ENCODE peak calls at places on chromosomes 3 and 15, in five cellular contexts. One of them, this sample, is unnamed.

GRCh38 chr3:32077260-32078084 is 28.9 kb upstream of the GPD1L start:
- DNase-seq in heart left ventricle: peak; percentile 36
- DNase-seq in body of pancreas: no peak
- DNase-seq in sigmoid colon: no peak
- DNase-seq in GM12891: no peak
- DNase-seq in this sample: no peak

GRCh38 chr15:31367021-31367729 is 40.5 kb downstream of the KLF13 start:
- DNase-seq in sigmoid colon: no peak
- DNase-seq in GM12891: no peak
- DNase-seq in heart left ventricle: no peak
- DNase-seq in body of pancreas: no peak
- DNase-seq in this sample: no peak

GRCh38 chr15:39887211-39887610 is 32.9 kb downstream of the GPR176 start:
- DNase-seq in heart left ventricle: no peak
- DNase-seq in body of pancreas: no peak
- DNase-seq in GM12891: no peak
- DNase-seq in sigmoid colon: no peak
- DNase-seq in this sample: no peak

GRCh38 chr3:123997543-123997942 is 5.6 kb upstream of the ROPN1 start:
- DNase-seq in body of pancreas: no peak
- DNase-seq in GM12891: no peak
- DNase-seq in sigmoid colon: no peak
- DNase-seq in heart left ventricle: no peak
- DNase-seq in this sample: no peak

GRCh38 chr15:58539548-58539947 is 107.8 kb downstream of the LIPC start:
- DNase-seq in GM12891: no peak
- DNase-seq in sigmoid colon: no peak
- DNase-seq in heart left ventricle: no peak
- DNase-seq in body of pancreas: no peak
- DNase-seq in this sample: no peak

GRCh38 chr15:90020041-90020735 is 19.1 kb downstream of the ZNF710 start:
- DNase-seq in sigmoid colon: peak; percentile 66
- DNase-seq in body of pancreas: peak; percentile 9
- DNase-seq in heart left ventricle: peak; percentile 53
- DNase-seq in GM12891: no peak
- DNase-seq in this sample: no peak

GRCh38 chr3:111917300-111917699 is 58.2 kb downstream of the PHLDB2 start:
- DNase-seq in body of pancreas: no peak
- DNase-seq in GM12891: no peak
- DNase-seq in sigmoid colon: no peak
- DNase-seq in heart left ventricle: no peak
- DNase-seq in this sample: peak; percentile 47

GRCh38 chr3:132730891-132731580 is 8.8 kb upstream of the NPHP3 start:
- DNase-seq in sigmoid colon: no peak
- DNase-seq in body of pancreas: no peak
- DNase-seq in heart left ventricle: peak; percentile 14
- DNase-seq in GM12891: no peak
- DNase-seq in this sample: no peak

GRCh38 chr15:23647421-23648375 is at the start of gene MAGEL2:
- DNase-seq in body of pancreas: no peak
- DNase-seq in heart left ventricle: no peak
- DNase-seq in GM12891: no peak
- DNase-seq in sigmoid colon: no peak
- DNase-seq in this sample: no peak

GRCh38 chr3:48715179-48715800 is 1.7 kb downstream of the IP6K2 start:
- DNase-seq in heart left ventricle: peak; percentile 18
- DNase-seq in body of pancreas: no peak
- DNase-seq in GM12891: no peak
- DNase-seq in sigmoid colon: no peak
- DNase-seq in this sample: no peak

GRCh38 chr3:144197582-144197981 is 226.0 kb downstream of the DIPK2A start:
- DNase-seq in sigmoid colon: no peak
- DNase-seq in body of pancreas: no peak
- DNase-seq in heart left ventricle: no peak
- DNase-seq in GM12891: no peak
- DNase-seq in this sample: no peak

GRCh38 chr15:78243491-78243941 is 9.2 kb upstream of the ACSBG1 start:
- DNase-seq in GM12891: no peak
- DNase-seq in body of pancreas: peak; percentile 50
- DNase-seq in heart left ventricle: peak; percentile 66
- DNase-seq in sigmoid colon: peak; percentile 79
- DNase-seq in this sample: peak; percentile 33

GRCh38 chr15:55741592-55742497 is 1.1 kb downstream of the PRTG start:
- DNase-seq in body of pancreas: no peak
- DNase-seq in heart left ventricle: peak; percentile 23
- DNase-seq in sigmoid colon: no peak
- DNase-seq in GM12891: no peak
- DNase-seq in this sample: no peak

GRCh38 chr15:82630033-82630432 is 17.1 kb downstream of the CPEB1 start:
- DNase-seq in heart left ventricle: no peak
- DNase-seq in sigmoid colon: no peak
- DNase-seq in body of pancreas: no peak
- DNase-seq in GM12891: no peak
- DNase-seq in this sample: no peak

GRCh38 chr3:110881069-110881468 is 190.5 kb upstream of the NECTIN3 start:
- DNase-seq in heart left ventricle: peak; percentile 42
- DNase-seq in sigmoid colon: peak; percentile 87
- DNase-seq in GM12891: no peak
- DNase-seq in body of pancreas: peak; percentile 75
- DNase-seq in this sample: peak; percentile 23

GRCh38 chr3:65614585-65614984 is 424.1 kb downstream of the MAGI1 start:
- DNase-seq in body of pancreas: no peak
- DNase-seq in sigmoid colon: no peak
- DNase-seq in heart left ventricle: no peak
- DNase-seq in GM12891: no peak
- DNase-seq in this sample: no peak

GRCh38 chr15:56307180-56307579 is 58.0 kb upstream of the TEX9 start:
- DNase-seq in body of pancreas: no peak
- DNase-seq in sigmoid colon: no peak
- DNase-seq in heart left ventricle: no peak
- DNase-seq in GM12891: no peak
- DNase-seq in this sample: no peak

GRCh38 chr3:132444333-132444732 is 27.0 kb downstream of the DNAJC13 start:
- DNase-seq in sigmoid colon: no peak
- DNase-seq in body of pancreas: no peak
- DNase-seq in GM12891: no peak
- DNase-seq in heart left ventricle: no peak
- DNase-seq in this sample: no peak

GRCh38 chr15:89299896-89300295 is 34.7 kb downstream of the POLG start:
- DNase-seq in body of pancreas: no peak
- DNase-seq in heart left ventricle: no peak
- DNase-seq in sigmoid colon: no peak
- DNase-seq in GM12891: no peak
- DNase-seq in this sample: no peak

GRCh38 chr3:105118905-105119304 is 247.8 kb upstream of the ALCAM start:
- DNase-seq in heart left ventricle: no peak
- DNase-seq in sigmoid colon: no peak
- DNase-seq in body of pancreas: no peak
- DNase-seq in GM12891: no peak
- DNase-seq in this sample: no peak

GRCh38 chr3:125010393-125010792 is 45.4 kb downstream of the HEG1 start:
- DNase-seq in body of pancreas: no peak
- DNase-seq in GM12891: no peak
- DNase-seq in heart left ventricle: no peak
- DNase-seq in sigmoid colon: no peak
- DNase-seq in this sample: no peak

GRCh38 chr3:74651239-74651638 is 36.8 kb upstream of the CNTN3 start:
- DNase-seq in body of pancreas: no peak
- DNase-seq in sigmoid colon: no peak
- DNase-seq in heart left ventricle: no peak
- DNase-seq in GM12891: no peak
- DNase-seq in this sample: no peak

GRCh38 chr3:186261638-186262037 is 100.4 kb downstream of the DGKG start:
- DNase-seq in body of pancreas: no peak
- DNase-seq in heart left ventricle: no peak
- DNase-seq in GM12891: no peak
- DNase-seq in sigmoid colon: no peak
- DNase-seq in this sample: no peak

GRCh38 chr3:43953814-43954241 is 263.1 kb downstream of the ABHD5 start:
- DNase-seq in body of pancreas: no peak
- DNase-seq in heart left ventricle: no peak
- DNase-seq in GM12891: no peak
- DNase-seq in sigmoid colon: no peak
- DNase-seq in this sample: peak; percentile 50

GRCh38 chr3:139302801-139303113 is 41.1 kb upstream of the MRPS22 start:
- DNase-seq in GM12891: no peak
- DNase-seq in body of pancreas: no peak
- DNase-seq in sigmoid colon: no peak
- DNase-seq in heart left ventricle: no peak
- DNase-seq in this sample: no peak
- TF ChIP-seq POLR2A in GM12891: no peak
- TF ChIP-seq POLR2A in body of pancreas: no peak
- TF ChIP-seq POLR2A in sigmoid colon: no peak
- TF ChIP-seq POLR2A in heart left ventricle: no peak
- TF ChIP-seq POLR2A in this sample: no peak

DNA sequence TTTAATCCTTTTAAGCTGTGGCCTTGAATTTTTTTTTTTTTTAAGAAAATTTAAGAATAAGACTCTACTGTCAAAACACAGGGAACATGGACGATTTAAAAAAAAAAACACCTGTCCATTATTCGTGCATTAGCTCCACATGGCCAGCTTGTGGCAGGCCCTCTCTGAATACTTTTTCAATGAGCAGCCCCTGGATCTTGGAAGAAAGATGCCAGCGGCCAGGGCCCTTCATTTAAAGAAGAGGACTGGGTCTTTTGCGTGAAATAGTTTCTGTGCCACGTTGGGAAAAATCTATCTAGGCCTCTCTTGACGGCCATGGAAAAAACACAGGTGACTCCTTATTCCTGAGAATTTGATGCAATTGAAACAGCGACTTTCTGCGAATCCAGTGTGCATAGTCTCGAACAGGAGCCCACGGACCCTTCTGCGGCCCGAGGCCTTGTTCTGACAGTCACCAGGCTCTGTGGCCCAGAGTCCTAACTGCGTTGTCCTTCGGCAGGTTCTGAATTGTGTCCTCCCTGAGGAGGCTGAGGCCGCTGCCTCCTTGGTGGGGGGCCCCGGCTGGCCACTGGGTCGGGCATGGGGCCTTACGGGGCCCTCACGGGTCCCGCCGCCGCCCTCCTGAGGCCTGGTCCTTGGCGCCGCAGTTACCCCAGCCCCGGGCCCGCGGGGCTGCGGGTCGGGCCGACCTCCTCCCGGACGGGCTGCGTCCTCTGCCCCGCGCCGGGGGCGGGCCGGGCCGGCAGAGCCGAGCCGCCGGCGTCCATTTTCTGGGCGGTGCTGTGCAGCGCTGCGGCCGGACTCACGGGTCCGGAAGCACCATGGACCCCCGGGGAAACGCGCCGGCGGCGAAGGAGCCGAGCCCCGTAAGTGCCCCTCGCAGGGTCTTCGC is 33.5 kb downstream of the ZBTB38 start:
- DNase-seq in body of pancreas: peak; percentile 49
- DNase-seq in sigmoid colon: no peak
- DNase-seq in heart left ventricle: peak; percentile 57
- DNase-seq in GM12891: peak; percentile 61
- DNase-seq in this sample: peak; percentile 56
- TF ChIP-seq POLR2A in body of pancreas: peak; percentile 59
- TF ChIP-seq POLR2A in sigmoid colon: no peak
- TF ChIP-seq POLR2A in heart left ventricle: no peak
- TF ChIP-seq POLR2A in GM12891: no peak
- TF ChIP-seq POLR2A in this sample: peak; percentile 33

DNA sequence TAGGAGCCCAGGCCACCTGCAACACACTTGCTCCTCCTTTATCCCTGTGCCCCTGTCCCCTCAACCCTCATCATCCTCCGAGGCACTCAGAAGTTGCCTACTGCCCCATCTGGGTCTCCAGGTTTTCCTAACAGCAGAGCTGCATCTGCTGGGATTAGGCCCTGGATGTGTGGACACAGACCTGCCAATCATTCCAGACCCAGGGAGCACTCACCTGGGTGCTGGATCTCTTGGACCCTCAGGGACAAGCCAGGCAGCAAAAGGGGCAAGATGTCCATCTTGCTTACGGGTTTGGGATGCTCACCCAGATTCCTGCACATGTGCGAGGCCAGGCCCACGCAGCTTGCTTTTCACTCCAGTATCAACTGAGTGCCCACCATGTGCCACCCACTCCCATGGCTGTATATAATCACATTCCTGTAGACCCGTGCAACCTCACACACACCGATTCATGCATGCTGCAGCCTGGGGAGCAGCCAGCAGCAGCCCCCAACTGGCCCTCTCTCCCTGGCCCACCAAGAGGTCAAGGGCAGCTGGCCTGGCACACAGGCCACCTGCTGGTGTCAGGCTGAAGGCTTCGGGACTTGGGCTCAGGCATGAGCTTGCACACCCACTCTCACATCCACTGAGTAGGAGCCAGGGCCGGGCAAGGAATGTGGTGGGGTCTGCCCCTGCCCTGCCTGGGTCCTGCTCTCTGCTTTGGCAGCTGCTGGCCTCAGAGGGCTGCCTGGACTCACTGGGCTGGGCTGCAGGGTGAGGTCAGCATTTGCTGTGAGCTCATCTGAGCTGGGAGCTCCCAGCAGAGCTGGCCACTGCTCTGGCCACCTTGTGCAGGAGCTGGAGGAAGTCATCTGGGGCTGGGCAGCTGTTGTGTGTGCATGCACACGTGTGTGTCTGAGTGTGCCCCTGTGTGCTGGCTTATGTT is 14.9 kb downstream of the PRKCD start:
- DNase-seq in heart left ventricle: no peak
- DNase-seq in body of pancreas: no peak
- DNase-seq in sigmoid colon: no peak
- DNase-seq in GM12891: no peak
- DNase-seq in this sample: peak; percentile 70
- TF ChIP-seq POLR2A in heart left ventricle: no peak
- TF ChIP-seq POLR2A in body of pancreas: no peak
- TF ChIP-seq POLR2A in sigmoid colon: no peak
- TF ChIP-seq POLR2A in GM12891: no peak
- TF ChIP-seq POLR2A in this sample: no peak

GRCh38 chr15:59611277-59612260 is at the start of gene GCNT3:
- DNase-seq in sigmoid colon: no peak
- DNase-seq in GM12891: no peak
- DNase-seq in heart left ventricle: no peak
- DNase-seq in body of pancreas: no peak
- DNase-seq in this sample: peak; percentile 20
- TF ChIP-seq POLR2A in sigmoid colon: no peak
- TF ChIP-seq POLR2A in GM12891: no peak
- TF ChIP-seq POLR2A in heart left ventricle: no peak
- TF ChIP-seq POLR2A in body of pancreas: no peak
- TF ChIP-seq POLR2A in this sample: no peak

DNA sequence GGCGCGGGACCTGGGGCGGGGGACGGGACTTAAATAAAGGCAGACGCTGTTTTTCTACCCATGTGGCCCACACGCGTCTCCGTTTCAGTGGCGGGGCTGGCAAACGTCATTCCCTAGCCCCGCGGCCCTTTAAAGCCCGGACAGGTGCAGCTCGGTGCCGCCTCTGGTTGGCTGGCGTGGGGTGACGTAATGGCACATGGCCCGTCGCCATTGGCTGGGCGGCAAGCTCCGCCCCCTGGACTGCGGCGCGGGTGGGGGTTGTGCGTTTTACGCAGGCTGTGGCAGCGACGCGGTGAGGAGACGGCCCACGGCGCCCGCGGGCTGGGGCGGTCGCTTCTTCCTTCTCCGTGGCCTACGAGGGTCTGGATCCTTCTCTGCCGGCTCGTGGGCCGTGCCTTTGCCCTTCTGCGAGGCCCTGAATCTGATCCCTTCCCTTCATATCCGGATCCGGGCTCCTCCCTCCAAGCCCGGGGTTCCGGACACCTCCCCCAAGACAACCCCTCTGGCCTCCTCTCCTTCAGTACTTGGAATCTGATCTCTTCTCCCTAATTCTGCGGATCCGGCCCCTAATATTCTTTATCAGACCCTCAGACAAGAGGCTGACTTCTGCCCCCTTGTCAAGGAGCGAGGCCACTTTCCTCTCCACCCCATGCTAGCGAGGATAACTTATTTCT is at the start of gene CRELD1:
- DNase-seq in body of pancreas: peak; percentile 97
- DNase-seq in GM12891: peak; percentile 94
- DNase-seq in sigmoid colon: peak; percentile 98
- DNase-seq in heart left ventricle: peak; percentile 94
- DNase-seq in this sample: peak; percentile 90
- TF ChIP-seq POLR2A in body of pancreas: peak; percentile 88
- TF ChIP-seq POLR2A in GM12891: peak; percentile 18
- TF ChIP-seq POLR2A in sigmoid colon: peak; percentile 74
- TF ChIP-seq POLR2A in heart left ventricle: no peak
- TF ChIP-seq POLR2A in this sample: peak; percentile 37

This sample was measured in H54.